ENCODE peak calls at places on chromosomes 4 and X, in six cellular contexts. One of them, this sample, is unnamed.

GRCh38 chrX:56978172-56978571 is 17.2 kb downstream of the SPIN3 start:
- DNase-seq in BJ: no peak
- DNase-seq in fibroblast of lung: peak; percentile 37
- DNase-seq in IMR-90: peak; percentile 44
- DNase-seq in GM23338: peak; percentile 64
- DNase-seq in PC-3: peak; percentile 73
- DNase-seq in this sample: peak; percentile 12

GRCh38 chr4:89438102-89438831 is 130.7 kb upstream of the GPRIN3 start:
- DNase-seq in BJ: no peak
- DNase-seq in fibroblast of lung: peak; percentile 46
- DNase-seq in IMR-90: peak; percentile 49
- DNase-seq in GM23338: peak; percentile 92
- DNase-seq in PC-3: peak; percentile 66
- DNase-seq in this sample: no peak

GRCh38 chr4:156782491-156782890 is 189.1 kb downstream of the PDGFC start:
- DNase-seq in BJ: no peak
- DNase-seq in fibroblast of lung: no peak
- DNase-seq in IMR-90: no peak
- DNase-seq in GM23338: no peak
- DNase-seq in PC-3: no peak
- DNase-seq in this sample: no peak

GRCh38 chr4:73311428-73311827 is 52.8 kb upstream of the ANKRD17 start:
- DNase-seq in BJ: no peak
- DNase-seq in fibroblast of lung: peak; percentile 81
- DNase-seq in IMR-90: peak; percentile 77
- DNase-seq in GM23338: peak; percentile 53
- DNase-seq in PC-3: peak; percentile 84
- DNase-seq in this sample: no peak

GRCh38 chr4:148261861-148262260 is 180.4 kb downstream of the NR3C2 start:
- DNase-seq in BJ: peak; percentile 1
- DNase-seq in fibroblast of lung: no peak
- DNase-seq in IMR-90: peak; percentile 1
- DNase-seq in GM23338: no peak
- DNase-seq in PC-3: peak; percentile 51
- DNase-seq in this sample: no peak

GRCh38 chrX:56563231-56564116 is at the start of gene UBQLN2:
- DNase-seq in BJ: no peak
- DNase-seq in fibroblast of lung: peak; percentile 83
- DNase-seq in IMR-90: peak; percentile 70
- DNase-seq in GM23338: peak; percentile 76
- DNase-seq in PC-3: peak; percentile 65
- DNase-seq in this sample: peak; percentile 50

GRCh38 chrX:8897259-8897658 is 96.1 kb upstream of the FAM9A start:
- DNase-seq in BJ: no peak
- DNase-seq in fibroblast of lung: peak; percentile 42
- DNase-seq in IMR-90: peak; percentile 35
- DNase-seq in GM23338: no peak
- DNase-seq in PC-3: peak; percentile 66
- DNase-seq in this sample: no peak

GRCh38 chr4:174012135-174012923 is 271.1 kb downstream of the FBXO8 start:
- DNase-seq in BJ: no peak
- DNase-seq in fibroblast of lung: no peak
- DNase-seq in IMR-90: no peak
- DNase-seq in GM23338: no peak
- DNase-seq in PC-3: no peak
- DNase-seq in this sample: no peak

GRCh38 chrX:150898343-150899190 is at the start of gene CD99L2:
- DNase-seq in BJ: peak; percentile 32
- DNase-seq in fibroblast of lung: peak; percentile 79
- DNase-seq in IMR-90: peak; percentile 78
- DNase-seq in GM23338: peak; percentile 83
- DNase-seq in PC-3: peak; percentile 92
- DNase-seq in this sample: peak; percentile 80

GRCh38 chrX:13087322-13088154 is 43.1 kb upstream of the FAM9C start:
- DNase-seq in BJ: no peak
- DNase-seq in fibroblast of lung: no peak
- DNase-seq in IMR-90: peak; percentile 70
- DNase-seq in GM23338: no peak
- DNase-seq in PC-3: peak; percentile 85
- DNase-seq in this sample: no peak

GRCh38 chrX:111779582-111779981 is 96.4 kb upstream of the TRPC5OS start:
- DNase-seq in BJ: no peak
- DNase-seq in fibroblast of lung: no peak
- DNase-seq in IMR-90: no peak
- DNase-seq in GM23338: no peak
- DNase-seq in PC-3: no peak
- DNase-seq in this sample: no peak

GRCh38 chr4:114163051-114163450 is 183.6 kb upstream of the ARSJ start:
- DNase-seq in BJ: no peak
- DNase-seq in fibroblast of lung: peak; percentile 3
- DNase-seq in IMR-90: peak; percentile 14
- DNase-seq in GM23338: no peak
- DNase-seq in PC-3: no peak
- DNase-seq in this sample: no peak

GRCh38 chr4:144721994-144722393 is 76.0 kb downstream of the HHIP start:
- DNase-seq in BJ: no peak
- DNase-seq in fibroblast of lung: no peak
- DNase-seq in IMR-90: no peak
- DNase-seq in GM23338: no peak
- DNase-seq in PC-3: no peak
- DNase-seq in this sample: no peak

GRCh38 chr4:40881096-40881495 is 131.3 kb downstream of the NSUN7 start:
- DNase-seq in BJ: no peak
- DNase-seq in fibroblast of lung: no peak
- DNase-seq in IMR-90: no peak
- DNase-seq in GM23338: no peak
- DNase-seq in PC-3: no peak
- DNase-seq in this sample: no peak

GRCh38 chr4:30605616-30606015 is 114.6 kb upstream of the PCDH7 start:
- DNase-seq in BJ: no peak
- DNase-seq in fibroblast of lung: no peak
- DNase-seq in IMR-90: no peak
- DNase-seq in GM23338: no peak
- DNase-seq in PC-3: no peak
- DNase-seq in this sample: no peak

GRCh38 chr4:107691378-107691777 is 28.7 kb downstream of the PAPSS1 start:
- DNase-seq in BJ: no peak
- DNase-seq in fibroblast of lung: no peak
- DNase-seq in IMR-90: no peak
- DNase-seq in GM23338: no peak
- DNase-seq in PC-3: no peak
- DNase-seq in this sample: no peak

GRCh38 chrX:109847257-109848187 is 114.5 kb upstream of the ACSL4 start:
- DNase-seq in BJ: peak; percentile 80
- DNase-seq in fibroblast of lung: peak; percentile 93
- DNase-seq in IMR-90: peak; percentile 90
- DNase-seq in GM23338: no peak
- DNase-seq in PC-3: peak; percentile 77
- DNase-seq in this sample: no peak

GRCh38 chrX:107445636-107446035 is 3.8 kb upstream of the FRMPD3 start:
- DNase-seq in BJ: no peak
- DNase-seq in fibroblast of lung: no peak
- DNase-seq in IMR-90: no peak
- DNase-seq in GM23338: no peak
- DNase-seq in PC-3: no peak
- DNase-seq in this sample: no peak

GRCh38 chr4:43843501-43843900 is 605.1 kb downstream of the KCTD8 start:
- DNase-seq in BJ: no peak
- DNase-seq in fibroblast of lung: no peak
- DNase-seq in IMR-90: peak; percentile 1
- DNase-seq in GM23338: peak; percentile 36
- DNase-seq in PC-3: peak; percentile 54
- DNase-seq in this sample: no peak

GRCh38 chrX:150212672-150213480 is 150.2 kb upstream of the MAMLD1 start:
- DNase-seq in BJ: no peak
- DNase-seq in fibroblast of lung: no peak
- DNase-seq in IMR-90: peak; percentile 52
- DNase-seq in GM23338: peak; percentile 14
- DNase-seq in PC-3: no peak
- DNase-seq in this sample: no peak

GRCh38 chr4:2432991-2433530 is 14.3 kb downstream of the CFAP99 start:
- DNase-seq in BJ: no peak
- DNase-seq in fibroblast of lung: peak; percentile 34
- DNase-seq in IMR-90: peak; percentile 64
- DNase-seq in GM23338: no peak
- DNase-seq in PC-3: peak; percentile 32
- DNase-seq in this sample: peak; percentile 22

GRCh38 chr4:148284526-148285193 is 157.6 kb downstream of the NR3C2 start:
- DNase-seq in BJ: no peak
- DNase-seq in fibroblast of lung: peak; percentile 6
- DNase-seq in IMR-90: no peak
- DNase-seq in GM23338: peak; percentile 14
- DNase-seq in PC-3: peak; percentile 6
- DNase-seq in this sample: no peak

GRCh38 chr4:36256398-36256828 is 12.1 kb upstream of the ARAP2 start:
- DNase-seq in BJ: no peak
- DNase-seq in fibroblast of lung: no peak
- DNase-seq in IMR-90: no peak
- DNase-seq in GM23338: no peak
- DNase-seq in PC-3: no peak
- DNase-seq in this sample: no peak

GRCh38 chr4:70734971-70735370 is 13.2 kb downstream of the RUFY3 start:
- DNase-seq in BJ: no peak
- DNase-seq in fibroblast of lung: no peak
- DNase-seq in IMR-90: no peak
- DNase-seq in GM23338: no peak
- DNase-seq in PC-3: no peak
- DNase-seq in this sample: no peak

DNA sequence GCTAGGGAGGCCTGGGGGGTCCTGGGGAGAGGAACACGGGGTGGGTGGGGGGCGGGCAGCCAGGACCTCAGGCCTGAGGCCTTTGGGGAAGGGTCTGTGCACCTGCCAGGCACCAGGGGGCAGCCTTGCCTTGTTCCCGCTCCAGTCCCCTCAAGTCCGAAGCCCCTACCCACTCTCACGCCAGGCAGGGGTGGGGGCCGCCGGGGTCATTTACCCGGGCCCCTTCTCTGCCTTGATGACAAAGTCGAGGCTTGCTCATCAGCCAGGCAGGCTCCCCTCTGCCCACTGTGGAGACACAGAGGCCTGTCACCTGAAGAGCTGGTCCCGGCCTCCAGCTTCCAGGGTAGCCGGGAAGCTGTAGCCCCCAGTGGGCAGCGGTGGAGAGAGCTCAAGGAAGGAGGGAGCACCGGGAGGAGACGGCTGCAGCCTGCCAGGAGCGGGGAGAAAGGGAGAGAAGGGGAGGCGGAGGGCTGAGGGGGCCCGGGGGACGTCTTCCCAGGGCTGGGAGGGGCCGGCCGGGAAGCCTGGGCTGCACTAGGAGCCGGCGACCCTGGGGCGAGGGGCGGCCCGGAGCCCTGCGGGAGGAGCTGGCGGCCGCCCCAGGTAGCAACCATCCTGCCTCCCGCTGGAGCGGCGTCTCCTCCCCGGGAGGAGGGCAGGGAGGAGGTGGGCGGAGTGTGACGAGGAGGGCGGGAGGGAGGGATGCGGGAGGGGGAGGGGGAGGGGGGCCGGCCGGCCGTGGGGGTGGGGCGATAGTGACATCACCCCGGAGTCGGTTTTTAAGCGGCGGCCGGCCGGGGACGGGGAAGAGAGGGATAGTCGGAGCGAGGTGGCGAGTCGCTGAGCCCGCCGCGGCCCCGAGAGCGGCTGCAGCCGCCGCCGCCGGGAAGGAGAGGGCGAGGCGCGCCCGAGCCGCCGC is at the start of gene SLC6A8:
- DNase-seq in BJ: no peak
- DNase-seq in fibroblast of lung: peak; percentile 52
- DNase-seq in IMR-90: peak; percentile 44
- DNase-seq in GM23338: peak; percentile 60
- DNase-seq in PC-3: peak; percentile 61
- DNase-seq in this sample: peak; percentile 62
- TF ChIP-seq CTCF in BJ: peak; percentile 35
- TF ChIP-seq CTCF in fibroblast of lung: peak; percentile 25
- TF ChIP-seq CTCF in IMR-90: peak; percentile 26
- TF ChIP-seq CTCF in GM23338: peak; percentile 19
- TF ChIP-seq CTCF in PC-3: peak; percentile 41
- TF ChIP-seq CTCF in this sample: peak; percentile 52

GRCh38 chr4:16029329-16029728 is 54.5 kb downstream of the PROM1 start:
- DNase-seq in BJ: no peak
- DNase-seq in fibroblast of lung: peak; percentile 58
- DNase-seq in IMR-90: peak; percentile 79
- DNase-seq in GM23338: peak; percentile 61
- DNase-seq in PC-3: no peak
- DNase-seq in this sample: no peak
- TF ChIP-seq CTCF in BJ: no peak
- TF ChIP-seq CTCF in fibroblast of lung: no peak
- TF ChIP-seq CTCF in IMR-90: no peak
- TF ChIP-seq CTCF in GM23338: no peak
- TF ChIP-seq CTCF in PC-3: no peak
- TF ChIP-seq CTCF in this sample: no peak

DNA sequence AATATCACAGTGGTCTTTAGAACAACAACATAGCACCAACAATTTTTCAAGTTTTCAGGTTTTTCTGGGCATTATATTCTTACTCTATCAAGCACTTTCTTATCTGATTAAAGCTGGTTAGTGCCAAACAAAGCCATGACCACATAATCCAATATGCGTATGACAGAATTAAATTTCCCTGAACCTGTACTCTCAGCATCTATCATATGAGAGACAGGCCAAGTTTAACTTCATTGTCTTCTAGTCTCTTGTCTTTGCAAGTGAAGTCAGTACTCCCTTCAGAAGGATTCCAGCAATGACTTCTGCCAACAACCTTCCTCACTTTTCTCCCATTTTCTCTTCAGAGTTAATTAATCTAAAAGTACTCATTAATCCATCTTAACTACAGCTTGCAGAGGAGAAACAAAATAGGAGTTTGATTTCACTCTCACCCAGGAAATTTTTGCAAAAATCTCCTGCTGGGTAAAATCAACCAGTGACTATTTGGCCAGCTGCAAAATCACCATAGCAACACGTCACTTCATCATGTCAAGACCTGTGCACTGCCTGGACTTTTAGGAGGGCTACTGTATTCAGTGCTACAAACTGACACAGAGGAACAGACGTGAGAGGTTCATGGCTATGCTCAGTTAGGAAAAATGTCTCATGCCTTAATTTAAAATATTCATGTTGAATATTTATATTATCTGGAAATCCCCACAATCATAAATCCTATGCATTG is 208.4 kb downstream of the ANTXR2 start:
- DNase-seq in BJ: no peak
- DNase-seq in fibroblast of lung: peak; percentile 9
- DNase-seq in IMR-90: peak; percentile 4
- DNase-seq in GM23338: no peak
- DNase-seq in PC-3: no peak
- DNase-seq in this sample: no peak
- TF ChIP-seq CTCF in BJ: no peak
- TF ChIP-seq CTCF in fibroblast of lung: no peak
- TF ChIP-seq CTCF in IMR-90: no peak
- TF ChIP-seq CTCF in GM23338: no peak
- TF ChIP-seq CTCF in PC-3: no peak
- TF ChIP-seq CTCF in this sample: no peak

DNA sequence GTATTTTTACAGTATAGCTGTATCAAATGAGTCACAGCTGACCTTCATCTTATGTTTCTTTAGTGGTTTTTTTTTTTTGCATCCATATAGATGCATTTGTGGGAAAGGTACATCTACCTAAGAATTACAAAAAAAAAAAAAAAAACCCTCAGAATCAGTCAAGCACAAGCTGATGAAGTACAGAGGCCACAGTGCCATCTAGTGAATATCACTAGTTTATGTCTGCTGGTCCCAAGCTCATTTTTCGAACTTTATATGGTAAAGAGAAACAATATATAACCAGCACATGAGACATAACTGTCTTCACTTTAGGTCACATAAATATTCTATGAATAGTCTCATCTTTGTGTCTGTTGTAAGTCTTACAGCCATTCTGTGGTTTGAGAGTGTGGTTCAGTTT is 220.1 kb downstream of the DLG3 start:
- DNase-seq in BJ: no peak
- DNase-seq in fibroblast of lung: peak; percentile 42
- DNase-seq in IMR-90: peak; percentile 30
- DNase-seq in GM23338: peak; percentile 51
- DNase-seq in PC-3: peak; percentile 49
- DNase-seq in this sample: no peak
- TF ChIP-seq CTCF in BJ: peak; percentile 32
- TF ChIP-seq CTCF in fibroblast of lung: peak; percentile 36
- TF ChIP-seq CTCF in IMR-90: peak; percentile 50
- TF ChIP-seq CTCF in GM23338: peak; percentile 43
- TF ChIP-seq CTCF in PC-3: peak; percentile 58
- TF ChIP-seq CTCF in this sample: peak; percentile 57